ENCODE peak calls at places on chromosomes 2 and 18, in five cellular contexts. U, A, R, J and O are unnamed samples.

GRCh38 chr2:215554689-215555088 is 118.8 kb upstream of the FN1 start:
- DNase-seq in U (no peak), A (no peak), R (no peak), J (no peak), O (no peak)

GRCh38 chr2:119240311-119241204 is 16.9 kb downstream of the STEAP3 start:
- DNase-seq in U (peak; percentile 29), A (no peak), R (peak; percentile 80), J (no peak), O (no peak)

GRCh38 chr2:30235859-30236535 is 4.7 kb downstream of the LBH start:
- DNase-seq in U (no peak), A (no peak), R (peak; percentile 3), J (no peak), O (peak; percentile 55)

GRCh38 chr18:7590800-7591560 is 23.9 kb downstream of the PTPRM start:
- DNase-seq in U (no peak), A (no peak), R (no peak), J (no peak), O (no peak)

GRCh38 chr2:54103454-54104314 is 11.7 kb upstream of the ACYP2 start:
- DNase-seq in U (peak; percentile 71), A (no peak), R (peak; percentile 47), J (no peak), O (no peak)

GRCh38 chr18:62877448-62878221 is 162.3 kb downstream of the PHLPP1 start:
- DNase-seq in U (no peak), A (no peak), R (no peak), J (no peak), O (no peak)

GRCh38 chr2:227826563-227826962 is 12.9 kb downstream of the CCL20 start:
- DNase-seq in U (no peak), A (no peak), R (no peak), J (no peak), O (no peak)

GRCh38 chr2:103445356-103445755 is 683.5 kb downstream of the TMEM182 start:
- DNase-seq in U (no peak), A (no peak), R (no peak), J (no peak), O (no peak)

GRCh38 chr2:32711908-32712307 is 84.1 kb downstream of the TTC27 start:
- DNase-seq in U (no peak), A (no peak), R (no peak), J (no peak), O (no peak)

GRCh38 chr2:101766871-101767739 is 69.6 kb downstream of the MAP4K4 start:
- DNase-seq in U (no peak), A (no peak), R (no peak), J (no peak), O (no peak)

GRCh38 chr2:37506407-37507068 is 162.1 kb downstream of the QPCT start:
- DNase-seq in U (no peak), A (no peak), R (no peak), J (no peak), O (peak; percentile 64)

GRCh38 chr2:112483047-112483473 is 1.1 kb downstream of the TTL start:
- DNase-seq in U (peak; percentile 70), A (no peak), R (no peak), J (no peak), O (no peak)

GRCh38 chr18:49321800-49322461 is 138.5 kb downstream of the DYM start:
- DNase-seq in U (no peak), A (no peak), R (no peak), J (no peak), O (no peak)

GRCh38 chr2:46615555-46616487 is 136.5 kb downstream of the TMEM247 start:
- DNase-seq in U (peak; percentile 14), A (no peak), R (no peak), J (no peak), O (no peak)

GRCh38 chr2:9335322-9335754 is 88.0 kb downstream of the ITGB1BP1 start:
- DNase-seq in U (no peak), A (no peak), R (no peak), J (no peak), O (no peak)

GRCh38 chr2:64262068-64262467 is 117.8 kb upstream of the PELI1 start:
- DNase-seq in U (no peak), A (no peak), R (peak; percentile 35), J (no peak), O (no peak)

GRCh38 chr2:36507408-36507812 is 90.6 kb downstream of the FEZ2 start:
- DNase-seq in U (peak; percentile 60), A (peak; percentile 47), R (peak; percentile 48), J (no peak), O (no peak)

GRCh38 chr2:144183744-144184143 is 336.2 kb downstream of the ZEB2 start:
- DNase-seq in U (no peak), A (no peak), R (no peak), J (no peak), O (no peak)

GRCh38 chr2:25936889-25937545 is 45.3 kb downstream of the KIF3C start:
- DNase-seq in U (no peak), A (no peak), R (no peak), J (no peak), O (no peak)

GRCh38 chr2:237336131-237336530 is 77.8 kb downstream of the COL6A3 start:
- DNase-seq in U (no peak), A (no peak), R (no peak), J (no peak), O (no peak)

GRCh38 chr18:76686737-76687231 is 135.6 kb upstream of the ZNF236 start:
- DNase-seq in U (peak; percentile 49), A (peak; percentile 67), R (peak; percentile 68), J (peak; percentile 52), O (peak; percentile 84)

GRCh38 chr18:75638597-75639467 is 211.3 kb upstream of the SMIM21 start:
- DNase-seq in U (no peak), A (no peak), R (no peak), J (no peak), O (peak; percentile 76)

GRCh38 chr2:239611222-239611795 is 210.5 kb upstream of the HDAC4 start:
- DNase-seq in U (no peak), A (no peak), R (no peak), J (no peak), O (peak; percentile 54)

GRCh38 chr18:68417166-68417776 is 297.6 kb downstream of the TMX3 start:
- DNase-seq in U (no peak), A (no peak), R (no peak), J (no peak), O (no peak)

GRCh38 chr2:25274868-25275574 is 66.7 kb downstream of the DNMT3A start:
- DNase-seq in U (no peak), A (peak; percentile 65), R (no peak), J (no peak), O (peak; percentile 79)

GRCh38 chr18:26874283-26874682 is 8.8 kb upstream of the AQP4 start:
- DNase-seq in U (no peak), A (no peak), R (no peak), J (no peak), O (no peak)

GRCh38 chr2:20148411-20148810 is 76.5 kb downstream of the SDC1 start:
- DNase-seq in U (no peak), A (no peak), R (no peak), J (no peak), O (no peak)

GRCh38 chr2:241762933-241763369 is 13.7 kb upstream of the GAL3ST2 start:
- DNase-seq in U (no peak), A (no peak), R (no peak), J (no peak), O (peak; percentile 41)

GRCh38 chr2:222424729-222425671 is 657 bp downstream of the SGPP2 start:
- DNase-seq in U (no peak), A (no peak), R (peak; percentile 46), J (no peak), O (no peak)

GRCh38 chr2:227460833-227461232 is 11.1 kb upstream of the AGFG1 start:
- DNase-seq in U (no peak), A (no peak), R (no peak), J (no peak), O (no peak)

GRCh38 chr18:48997985-48998831 is 47.4 kb upstream of the SMAD7 start:
- DNase-seq in U (peak; percentile 91), A (no peak), R (no peak), J (no peak), O (peak; percentile 82)

GRCh38 chr18:76265375-76266225 is 229.4 kb downstream of the ZNF516 start:
- DNase-seq in U (no peak), A (peak; percentile 75), R (no peak), J (no peak), O (peak; percentile 87)

GRCh38 chr18:45370190-45371010 is 244.9 kb upstream of the SLC14A2 start:
- DNase-seq in U (no peak), A (no peak), R (no peak), J (no peak), O (no peak)

GRCh38 chr2:216857131-216857550 is 2.7 kb downstream of the TNP1 start:
- DNase-seq in U (no peak), A (no peak), R (no peak), J (no peak), O (no peak)

GRCh38 chr2:238422285-238422684 is 4.4 kb upstream of the ASB1 start:
- DNase-seq in U (no peak), A (no peak), R (no peak), J (no peak), O (no peak)
- TF ChIP-seq EP300 in U (no peak), A (no peak), R (no peak), J (no peak), O (no peak)

DNA sequence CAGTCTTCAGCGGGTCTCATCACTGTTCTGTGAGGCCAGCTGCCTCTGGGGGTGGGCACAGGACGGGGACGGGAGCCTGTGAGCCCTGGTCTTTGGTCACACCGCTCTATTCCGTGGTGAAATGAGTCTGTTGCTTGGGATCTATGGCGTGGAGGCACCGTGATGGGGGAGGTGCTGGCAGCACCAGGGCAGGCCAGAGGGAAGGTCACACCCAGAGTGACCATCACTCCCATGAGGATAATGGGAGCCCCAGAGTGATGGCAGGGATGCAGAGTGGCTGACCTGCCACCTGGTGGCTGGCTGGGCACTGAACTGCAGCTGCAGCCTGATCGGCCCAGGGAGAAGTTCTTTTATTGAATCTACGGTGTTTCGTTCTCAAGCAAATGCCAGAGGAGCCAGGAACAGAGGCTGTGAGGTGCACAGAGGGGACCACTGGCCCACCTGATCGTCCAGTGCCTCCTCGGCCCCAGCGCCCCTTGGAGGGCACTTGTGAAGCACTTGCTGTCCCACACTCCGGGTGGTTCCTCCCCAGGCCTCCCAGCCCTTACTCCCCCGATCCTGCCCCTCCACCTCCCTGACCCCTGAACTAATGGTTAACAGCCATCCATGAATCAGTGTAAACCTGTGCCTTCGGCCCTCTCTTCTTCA is 17.9 kb downstream of the KCNIP3 start:
- DNase-seq in U (peak; percentile 45), A (no peak), R (peak; percentile 65), J (no peak), O (no peak)
- H3K9me3 ChIP-seq in U (no peaks in the 10 kb centered on the region), A (no peaks in the 10 kb centered on the region), R (no peaks in the 10 kb centered on the region), J (no peaks in the 10 kb centered on the region), O (no peaks in the 10 kb centered on the region)

DNA sequence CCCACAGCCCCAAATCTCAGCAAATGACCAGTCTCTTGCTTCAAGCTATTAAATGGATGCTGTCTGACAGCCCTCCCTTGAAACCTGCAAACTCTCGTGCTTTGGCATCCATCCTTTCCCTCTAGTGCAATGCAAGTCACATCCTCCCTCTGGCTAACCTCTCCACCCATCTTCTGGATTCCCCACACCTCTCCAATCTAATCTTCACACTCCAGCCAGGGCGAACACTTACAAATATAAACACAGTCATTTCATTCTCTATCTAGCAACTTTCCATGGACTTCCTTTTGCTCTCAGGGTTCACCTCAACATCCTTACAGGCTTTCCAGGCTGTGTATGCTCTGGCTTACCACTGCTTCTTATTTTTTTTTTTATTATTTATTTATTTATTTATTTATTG is 10.1 kb upstream of the NARS1 start:
- DNase-seq in U (no peak), A (no peak), R (no peak), J (no peak), O (no peak)
- TF ChIP-seq EP300 in U (no peak), A (no peak), R (no peak), J (no peak), O (no peak)

GRCh38 chr2:69255760-69256159 is 131.3 kb downstream of the GFPT1 start:
- DNase-seq in U (no peak), A (no peak), R (no peak), J (no peak), O (no peak)

GRCh38 chr2:69260666-69261065 is 126.4 kb downstream of the GFPT1 start:
- DNase-seq in U (no peak), A (no peak), R (no peak), J (no peak), O (no peak)
- H3K9me3 ChIP-seq in U (peaks cover 41% of the 10 kb centered on the region), A (no peaks in the 10 kb centered on the region), R (peaks cover 22% of the 10 kb centered on the region), J (no peaks in the 10 kb centered on the region), O (peaks cover 3% of the 10 kb centered on the region)